ENCODE peak calls at places on chromosomes 3 and 15, in four cellular contexts. M is astrocyte, U is uterus, Y is fibroblast of lung. L is an unnamed sample.

GRCh38 chr3:51378075-51378474 is 7.0 kb upstream of the MANF start:
- DNase-seq in M (no peak), U (no peak), Y (no peak), L (no peak)

GRCh38 chr15:100340721-100341661 is 784 bp downstream of the ADAMTS17 start:
- DNase-seq in M (no peak), U (no peak), Y (no peak), L (no peak)

GRCh38 chr3:132283440-132283839 is 33.8 kb upstream of the ACP3 start:
- DNase-seq in M (no peak), U (no peak), Y (peak), L (no peak)

GRCh38 chr3:195897081-195897852 is 11.1 kb downstream of the TNK2 start:
- DNase-seq in M (peak), U (peak), Y (peak), L (no peak)

GRCh38 chr15:51751687-51752683 is 588 bp downstream of the TMOD2 start:
- DNase-seq in M (no peak), U (peak), Y (peak), L (no peak)

GRCh38 chr3:17577795-17578520 is 164.5 kb downstream of the TBC1D5 start:
- DNase-seq in M (peak), U (no peak), Y (peak), L (no peak)

GRCh38 chr15:22808240-22808639 is 21.8 kb downstream of the NIPA1 start:
- DNase-seq in M (no peak), U (no peak), Y (no peak), L (no peak)

GRCh38 chr15:59346951-59347350 is 25.7 kb downstream of the MYO1E start:
- DNase-seq in M (no peak), U (no peak), Y (no peak), L (no peak)

GRCh38 chr15:70579766-70580165 is 183.6 kb downstream of the UACA start:
- DNase-seq in M (no peak), U (no peak), Y (no peak), L (peak)

GRCh38 chr3:157463819-157464218 is 27.2 kb downstream of the PTX3 start:
- DNase-seq in M (no peak), U (no peak), Y (no peak), L (no peak)

GRCh38 chr3:140636452-140637138 is 41.3 kb upstream of the TRIM42 start:
- DNase-seq in M (no peak), U (no peak), Y (peak), L (no peak)

GRCh38 chr3:182148360-182148759 is 436.6 kb downstream of the SOX2 start:
- DNase-seq in M (no peak), U (no peak), Y (no peak), L (no peak)

GRCh38 chr15:42727740-42728355 is 9.1 kb downstream of the CDAN1 start:
- DNase-seq in M (no peak), U (no peak), Y (no peak), L (no peak)

GRCh38 chr15:64275934-64276333 is 80.0 kb downstream of the CSNK1G1 start:
- DNase-seq in M (no peak), U (no peak), Y (no peak), L (no peak)

GRCh38 chr3:28476194-28476593 is 127.6 kb upstream of the AZI2 start:
- DNase-seq in M (peak), U (no peak), Y (peak), L (no peak)

GRCh38 chr3:127487196-127487595 is 103.3 kb downstream of the TPRA1 start:
- DNase-seq in M (no peak), U (no peak), Y (no peak), L (no peak)

GRCh38 chr15:64979252-64979710 is 10.4 kb downstream of the SPG21 start:
- DNase-seq in M (no peak), U (no peak), Y (no peak), L (no peak)

GRCh38 chr3:187986514-187986934 is 167.4 kb upstream of the LPP start:
- DNase-seq in M (peak), U (no peak), Y (peak), L (no peak)

GRCh38 chr3:126927405-126927750 is 55.5 kb upstream of the PLXNA1 start:
- DNase-seq in M (no peak), U (no peak), Y (no peak), L (no peak)

GRCh38 chr3:178901204-178901603 is 170.4 kb downstream of the ZMAT3 start:
- DNase-seq in M (no peak), U (no peak), Y (no peak), L (no peak)

GRCh38 chr3:192958219-192958872 is 40.7 kb upstream of the MB21D2 start:
- DNase-seq in M (no peak), U (no peak), Y (peak), L (no peak)

GRCh38 chr3:70992557-70992956 is 591.0 kb downstream of the FOXP1 start:
- DNase-seq in M (peak), U (no peak), Y (peak), L (no peak)

GRCh38 chr3:128559486-128560225 is 66.7 kb upstream of the GATA2 start:
- DNase-seq in M (no peak), U (no peak), Y (no peak), L (no peak)

GRCh38 chr3:197811343-197811742 is 20.3 kb downstream of the LRCH3 start:
- DNase-seq in M (peak), U (peak), Y (peak), L (no peak)

GRCh38 chr15:62087671-62088360 is 21.0 kb downstream of the C2CD4A start:
- DNase-seq in M (peak), U (no peak), Y (no peak), L (no peak)

GRCh38 chr3:195003006-195003892 is 267.7 kb downstream of the XXYLT1 start:
- DNase-seq in M (no peak), U (peak), Y (no peak), L (peak)

GRCh38 chr3:138328341-138328740 is 1.3 kb downstream of the NME9 start:
- DNase-seq in M (no peak), U (no peak), Y (peak), L (no peak)

GRCh38 chr15:88275804-88276203 is 19.3 kb upstream of the NTRK3 start:
- DNase-seq in M (no peak), U (no peak), Y (no peak), L (no peak)

GRCh38 chr15:64634576-64635485 is 140.6 kb downstream of the RBPMS2 start:
- DNase-seq in M (peak), U (no peak), Y (peak), L (no peak)

DNA sequence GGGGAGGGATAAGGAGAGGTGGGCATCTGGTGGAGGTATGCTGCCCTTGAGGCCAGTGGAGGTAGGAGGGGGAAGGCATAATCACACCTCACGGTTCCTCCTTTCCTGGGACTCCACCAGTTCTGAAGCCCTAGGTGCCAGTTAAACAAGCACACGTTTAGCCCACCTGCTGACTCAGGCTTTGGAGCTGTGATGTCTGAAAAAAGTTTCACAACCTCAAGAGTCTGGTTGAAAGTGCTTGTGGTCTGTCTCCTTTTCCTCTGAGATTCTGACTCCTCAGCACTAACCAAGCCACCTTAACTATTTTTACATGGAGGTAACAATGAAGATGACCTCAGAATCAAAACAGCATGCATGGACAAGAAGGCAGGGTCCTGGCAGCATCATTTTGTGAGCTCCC is 23.0 kb downstream of the HPS3 start:
- DNase-seq in M (peak), U (no peak), Y (peak), L (no peak)
- H3K4me3 ChIP-seq in M (no peak), U (no peak), Y (no peak), L (no peak)

GRCh38 chr15:58213587-58214360 is 75.6 kb downstream of the AQP9 start:
- DNase-seq in M (no peak), U (no peak), Y (no peak), L (no peak)

GRCh38 chr15:58214941-58215340 is 76.8 kb downstream of the AQP9 start:
- DNase-seq in M (no peak), U (no peak), Y (no peak), L (no peak)

DNA sequence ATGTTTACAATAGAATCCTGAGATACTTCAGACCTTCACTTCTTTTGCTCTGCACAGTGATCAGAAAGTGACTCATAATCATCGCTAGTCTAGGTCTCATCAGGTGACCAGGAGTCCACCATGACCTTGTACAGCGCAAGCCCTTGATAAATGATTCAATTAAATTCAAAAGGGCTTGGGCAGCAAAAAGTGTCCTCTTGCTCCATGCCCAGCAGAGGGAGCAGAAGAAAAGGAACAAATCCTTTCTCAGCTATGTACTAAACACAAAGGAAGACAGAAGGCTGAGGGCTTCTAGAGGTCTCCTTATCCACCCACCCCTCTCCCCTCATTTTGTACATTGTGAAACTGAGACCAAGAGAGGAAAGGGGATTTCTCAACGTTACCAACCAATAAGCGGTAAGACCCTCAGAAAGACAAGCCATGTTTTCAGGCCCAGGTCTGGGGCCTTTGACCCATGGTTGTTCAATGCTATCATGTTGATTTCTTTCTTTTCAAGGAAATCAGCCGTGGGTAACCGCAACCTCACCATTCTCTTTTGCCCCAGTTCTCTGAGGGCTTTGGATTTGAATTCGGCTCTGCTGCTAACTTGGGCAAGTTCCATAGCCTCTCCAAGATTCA is 74.8 kb downstream of the AQP9 start:
- DNase-seq in M (no peak), U (no peak), Y (peak), L (no peak)
- TF ChIP-seq CTCF in M (peak), U (peak), Y (peak), L (peak)

GRCh38 chr3:177476921-177477435 is 279.7 kb upstream of the TBL1XR1 start:
- DNase-seq in M (no peak), U (no peak), Y (no peak), L (no peak)
- H3K27ac ChIP-seq in M (no peak), U (peak), Y (no peak), L (no peak)

GRCh38 chr3:33373082-33373437 is 67.1 kb downstream of the UBP1 start:
- DNase-seq in M (no peak), U (no peak), Y (no peak), L (no peak)

GRCh38 chr3:33377931-33378330 is 62.3 kb downstream of the UBP1 start:
- DNase-seq in M (peak), U (no peak), Y (peak), L (no peak)

GRCh38 chr3:33377489-33377888 is 62.7 kb downstream of the UBP1 start:
- DNase-seq in M (no peak), U (no peak), Y (no peak), L (no peak)

DNA sequence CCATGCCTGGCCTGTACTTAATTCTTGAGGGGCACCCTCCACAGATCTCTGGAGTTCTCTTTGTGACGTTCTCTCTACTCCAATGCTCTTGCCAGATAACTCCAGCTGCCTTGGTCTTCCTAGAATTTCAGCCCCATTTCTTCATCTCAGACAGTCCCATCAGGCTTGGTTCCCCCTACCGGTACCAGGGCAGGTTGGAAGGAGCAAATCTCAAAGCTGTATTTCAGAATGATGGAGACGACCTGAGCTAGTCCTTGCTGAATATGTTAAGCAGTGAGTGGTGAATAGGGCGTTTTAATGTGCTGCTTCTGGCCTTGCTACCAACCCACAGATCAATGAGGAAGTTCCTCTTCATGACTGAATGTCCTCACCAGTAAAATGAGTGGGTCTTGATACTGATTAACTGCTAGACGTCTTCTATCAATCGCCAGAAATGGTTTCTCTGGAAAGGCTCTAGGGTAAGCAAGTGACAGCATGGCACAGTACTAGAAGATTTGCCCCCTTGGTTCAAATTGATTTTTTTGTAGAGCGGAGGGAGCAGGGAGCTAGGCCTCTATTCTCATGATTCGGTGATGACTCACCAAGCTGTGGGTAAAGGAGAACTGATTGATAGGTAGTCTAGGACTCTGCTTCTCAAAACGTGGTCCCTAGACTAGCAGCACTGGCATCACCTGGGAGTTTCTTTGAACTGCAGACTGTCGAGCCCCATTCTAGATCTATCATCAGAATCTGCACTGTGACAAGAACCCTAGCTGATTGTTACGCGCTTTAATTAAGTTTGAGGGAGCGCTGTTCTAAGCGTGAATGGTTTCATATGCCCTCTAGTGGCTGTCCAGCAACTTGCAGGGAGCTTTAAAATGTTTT is 67.8 kb downstream of the UBP1 start:
- DNase-seq in M (peak), U (no peak), Y (peak), L (no peak)
- H3K4me3 ChIP-seq in M (no peak), U (no peak), Y (no peak), L (peak)

GRCh38 chr3:4458961-4459360 is 8.1 kb downstream of the SUMF1 start:
- DNase-seq in M (no peak), U (no peak), Y (no peak), L (no peak)

GRCh38 chr3:4461459-4462090 is 5.5 kb downstream of the SUMF1 start:
- DNase-seq in M (no peak), U (no peak), Y (no peak), L (no peak)

GRCh38 chr3:4464579-4464978 is 2.5 kb downstream of the SUMF1 start:
- DNase-seq in M (no peak), U (no peak), Y (no peak), L (no peak)

GRCh38 chr3:4462641-4463040 is 4.4 kb downstream of the SUMF1 start:
- DNase-seq in M (no peak), U (no peak), Y (no peak), L (no peak)

GRCh38 chr3:4460334-4460733 is 6.7 kb downstream of the SUMF1 start:
- DNase-seq in M (no peak), U (no peak), Y (no peak), L (no peak)
- TF ChIP-seq CTCF in M (no peak), U (no peak), Y (no peak), L (no peak)

GRCh38 chr3:136733317-136733833 is 18.8 kb downstream of the STAG1 start:
- DNase-seq in M (peak), U (no peak), Y (peak), L (no peak)

GRCh38 chr3:136731274-136731884 is 20.8 kb downstream of the STAG1 start:
- DNase-seq in M (no peak), U (no peak), Y (peak), L (no peak)

GRCh38 chr3:136735103-136735502 is 17.1 kb downstream of the STAG1 start:
- DNase-seq in M (no peak), U (no peak), Y (no peak), L (no peak)

GRCh38 chr3:136730595-136731273 is 21.4 kb downstream of the STAG1 start:
- DNase-seq in M (no peak), U (no peak), Y (no peak), L (no peak)

GRCh38 chr3:136734382-136735070 is 17.7 kb downstream of the STAG1 start:
- DNase-seq in M (no peak), U (no peak), Y (no peak), L (no peak)
- H3K27ac ChIP-seq in M (no peak), U (no peak), Y (no peak), L (no peak)

GRCh38 chr3:160224811-160225180 is 426 bp upstream of the C3orf80 start:
- DNase-seq in M (no peak), U (no peak), Y (no peak), L (no peak)
- H3K4me3 ChIP-seq in M (peak), U (peak), Y (peak), L (peak)

DNA sequence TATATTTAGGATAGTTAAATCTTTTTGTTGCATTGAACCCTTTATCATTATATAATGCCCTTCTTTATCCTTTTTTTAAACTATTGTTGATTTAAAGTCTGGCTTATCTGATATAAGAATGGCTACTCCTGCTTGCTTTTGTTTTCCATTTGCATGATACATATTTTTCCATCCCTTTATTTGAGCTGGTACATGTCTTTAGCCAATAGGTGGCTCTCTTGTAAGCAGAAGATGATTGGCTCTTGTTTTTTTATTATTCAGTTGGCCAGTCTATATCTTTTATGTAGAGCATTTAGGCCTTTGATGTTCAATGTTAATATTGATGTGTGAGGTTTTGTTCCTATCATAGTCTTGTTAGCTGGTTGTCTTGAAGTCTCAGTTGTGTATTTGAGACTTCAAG is 99.5 kb upstream of the MCTP2 start:
- DNase-seq in M (no peak), U (no peak), Y (no peak), L (no peak)
- TF ChIP-seq CTCF in M (no peak), U (no peak), Y (no peak), L (no peak)

GRCh38 chr3:58104155-58104554 is 95.9 kb downstream of the FLNB start:
- DNase-seq in M (no peak), U (no peak), Y (no peak), L (no peak)

GRCh38 chr3:58104712-58105111 is 96.5 kb downstream of the FLNB start:
- DNase-seq in M (no peak), U (no peak), Y (no peak), L (no peak)

GRCh38 chr3:58102976-58103447 is 94.8 kb downstream of the FLNB start:
- DNase-seq in M (no peak), U (no peak), Y (no peak), L (no peak)

GRCh38 chr3:58101499-58102370 is 93.5 kb downstream of the FLNB start:
- DNase-seq in M (no peak), U (no peak), Y (peak), L (no peak)

GRCh38 chr3:58102371-58102750 is 94.1 kb downstream of the FLNB start:
- DNase-seq in M (peak), U (no peak), Y (peak), L (no peak)
- H3K27ac ChIP-seq in M (no peak), U (peak), Y (no peak), L (no peak)

GRCh38 chr15:31366169-31366734 is 39.6 kb downstream of the KLF13 start:
- DNase-seq in M (no peak), U (peak), Y (no peak), L (no peak)

GRCh38 chr15:31365032-31365654 is 38.5 kb downstream of the KLF13 start:
- DNase-seq in M (no peak), U (no peak), Y (no peak), L (no peak)

GRCh38 chr15:31364301-31365031 is 37.8 kb downstream of the KLF13 start:
- DNase-seq in M (no peak), U (no peak), Y (no peak), L (no peak)

GRCh38 chr15:31367021-31367729 is 40.5 kb downstream of the KLF13 start:
- DNase-seq in M (no peak), U (no peak), Y (no peak), L (no peak)

GRCh38 chr15:31365655-31366127 is 39.1 kb downstream of the KLF13 start:
- DNase-seq in M (peak), U (peak), Y (peak), L (peak)
- H3K4me3 ChIP-seq in M (no peak), U (peak), Y (no peak), L (peak)